ENCODE peak calls at places on chromosomes 5 and 9, in six cellular contexts. One of them, this sample, is unnamed.

GRCh38 chr5:145347026-145347616 is 488.0 kb downstream of the PRELID2 start:
- DNase-seq in fibroblast of lung: peak
- DNase-seq in CD4-positive, alpha-beta memory T cell: no peak
- DNase-seq in stomach: no peak
- DNase-seq in spleen: no peak
- DNase-seq in uterus: no peak
- DNase-seq in this sample: no peak

GRCh38 chr5:53069626-53070025 is 39.9 kb downstream of the MOCS2 start:
- DNase-seq in stomach: no peak
- DNase-seq in fibroblast of lung: peak
- DNase-seq in uterus: no peak
- DNase-seq in spleen: no peak
- DNase-seq in CD4-positive, alpha-beta memory T cell: no peak
- DNase-seq in this sample: no peak

GRCh38 chr9:111298831-111299603 is 31.0 kb downstream of the OR2K2 start:
- DNase-seq in spleen: no peak
- DNase-seq in CD4-positive, alpha-beta memory T cell: peak
- DNase-seq in stomach: no peak
- DNase-seq in fibroblast of lung: peak
- DNase-seq in uterus: no peak
- DNase-seq in this sample: no peak

GRCh38 chr9:121026260-121026691 is 23.8 kb downstream of the C5 start:
- DNase-seq in stomach: no peak
- DNase-seq in fibroblast of lung: no peak
- DNase-seq in CD4-positive, alpha-beta memory T cell: no peak
- DNase-seq in uterus: no peak
- DNase-seq in spleen: no peak
- DNase-seq in this sample: no peak

GRCh38 chr9:111794837-111795556 is at the start of gene SHOC1:
- DNase-seq in spleen: no peak
- DNase-seq in CD4-positive, alpha-beta memory T cell: no peak
- DNase-seq in stomach: no peak
- DNase-seq in fibroblast of lung: no peak
- DNase-seq in uterus: no peak
- DNase-seq in this sample: no peak

GRCh38 chr9:123513554-123513953 is 157.6 kb downstream of the CRB2 start:
- DNase-seq in CD4-positive, alpha-beta memory T cell: no peak
- DNase-seq in uterus: no peak
- DNase-seq in stomach: no peak
- DNase-seq in spleen: no peak
- DNase-seq in fibroblast of lung: no peak
- DNase-seq in this sample: no peak

GRCh38 chr9:94490465-94490864 is 64.4 kb upstream of the PCAT7 start:
- DNase-seq in uterus: no peak
- DNase-seq in CD4-positive, alpha-beta memory T cell: no peak
- DNase-seq in fibroblast of lung: no peak
- DNase-seq in stomach: no peak
- DNase-seq in spleen: no peak
- DNase-seq in this sample: no peak

GRCh38 chr9:76215066-76215465 is 179.2 kb downstream of the RFK start:
- DNase-seq in spleen: no peak
- DNase-seq in stomach: no peak
- DNase-seq in CD4-positive, alpha-beta memory T cell: no peak
- DNase-seq in fibroblast of lung: peak
- DNase-seq in uterus: no peak
- DNase-seq in this sample: no peak

GRCh38 chr9:15696979-15697378 is 144.1 kb downstream of the CCDC171 start:
- DNase-seq in uterus: no peak
- DNase-seq in fibroblast of lung: no peak
- DNase-seq in CD4-positive, alpha-beta memory T cell: no peak
- DNase-seq in stomach: no peak
- DNase-seq in spleen: no peak
- DNase-seq in this sample: no peak

GRCh38 chr9:134494273-134494815 is 147.3 kb upstream of the COL5A1 start:
- DNase-seq in uterus: no peak
- DNase-seq in spleen: peak
- DNase-seq in stomach: no peak
- DNase-seq in fibroblast of lung: no peak
- DNase-seq in CD4-positive, alpha-beta memory T cell: no peak
- DNase-seq in this sample: no peak

GRCh38 chr5:45750574-45750973 is 54.4 kb upstream of the HCN1 start:
- DNase-seq in CD4-positive, alpha-beta memory T cell: no peak
- DNase-seq in stomach: no peak
- DNase-seq in spleen: no peak
- DNase-seq in fibroblast of lung: no peak
- DNase-seq in uterus: no peak
- DNase-seq in this sample: no peak

GRCh38 chr9:27261517-27262211 is 35.3 kb downstream of the EQTN start:
- DNase-seq in CD4-positive, alpha-beta memory T cell: no peak
- DNase-seq in stomach: no peak
- DNase-seq in fibroblast of lung: no peak
- DNase-seq in uterus: no peak
- DNase-seq in spleen: no peak
- DNase-seq in this sample: no peak

GRCh38 chr5:65102501-65102825 is 333.7 kb downstream of the CWC27 start:
- DNase-seq in spleen: no peak
- DNase-seq in uterus: no peak
- DNase-seq in fibroblast of lung: peak
- DNase-seq in CD4-positive, alpha-beta memory T cell: no peak
- DNase-seq in stomach: no peak
- DNase-seq in this sample: no peak
- H3K27ac ChIP-seq in spleen: peak
- H3K27ac ChIP-seq in uterus: peak
- H3K27ac ChIP-seq in fibroblast of lung: peak
- H3K27ac ChIP-seq in CD4-positive, alpha-beta memory T cell: peak
- H3K27ac ChIP-seq in stomach: peak
- H3K27ac ChIP-seq in this sample: no peak

DNA sequence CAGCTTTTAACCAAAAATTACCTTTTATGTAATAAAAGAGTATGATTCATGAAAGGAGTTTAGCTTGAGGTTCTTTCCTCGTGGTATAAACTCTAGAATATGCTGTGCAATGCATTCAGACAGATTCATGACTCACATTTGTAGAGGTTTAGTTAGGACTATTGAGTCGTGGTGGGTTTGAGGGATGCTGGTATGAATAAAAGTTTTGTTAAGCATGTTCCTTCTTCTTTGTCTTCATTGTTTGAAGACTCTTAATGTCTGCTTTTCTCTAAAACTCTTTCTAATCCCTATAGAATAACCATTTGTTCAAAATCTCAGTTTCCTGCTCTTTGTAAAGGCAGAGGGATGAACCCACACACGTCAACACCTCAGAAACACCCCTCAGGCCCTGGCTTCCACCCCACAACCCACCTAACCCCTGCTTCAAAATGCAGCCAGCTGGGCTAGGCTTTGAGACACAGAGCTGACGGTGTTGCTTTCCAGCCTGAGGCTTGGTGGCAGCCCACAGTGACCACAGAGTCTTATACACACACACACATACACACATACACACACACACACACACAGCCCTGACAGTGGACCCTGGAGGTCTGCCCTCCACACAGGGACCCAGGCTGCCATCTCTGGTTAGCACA is 69.0 kb upstream of the IRX1 start:
- DNase-seq in CD4-positive, alpha-beta memory T cell: no peak
- DNase-seq in stomach: no peak
- DNase-seq in spleen: no peak
- DNase-seq in uterus: no peak
- DNase-seq in fibroblast of lung: no peak
- DNase-seq in this sample: no peak
- H3K27ac ChIP-seq in CD4-positive, alpha-beta memory T cell: no peak
- H3K27ac ChIP-seq in stomach: no peak
- H3K27ac ChIP-seq in spleen: no peak
- H3K27ac ChIP-seq in uterus: no peak
- H3K27ac ChIP-seq in fibroblast of lung: no peak
- H3K27ac ChIP-seq in this sample: no peak

GRCh38 chr9:108443278-108443633 is 412.5 kb downstream of the ACTL7B start:
- DNase-seq in CD4-positive, alpha-beta memory T cell: no peak
- DNase-seq in fibroblast of lung: peak
- DNase-seq in spleen: no peak
- DNase-seq in uterus: no peak
- DNase-seq in stomach: no peak
- DNase-seq in this sample: no peak
- H3K27ac ChIP-seq in CD4-positive, alpha-beta memory T cell: no peak
- H3K27ac ChIP-seq in fibroblast of lung: peak
- H3K27ac ChIP-seq in spleen: no peak
- H3K27ac ChIP-seq in uterus: peak
- H3K27ac ChIP-seq in stomach: peak
- H3K27ac ChIP-seq in this sample: no peak

GRCh38 chr5:176532795-176533194 is 4.4 kb downstream of the RNF44 start:
- DNase-seq in uterus: no peak
- DNase-seq in spleen: peak
- DNase-seq in fibroblast of lung: no peak
- DNase-seq in stomach: no peak
- DNase-seq in CD4-positive, alpha-beta memory T cell: no peak
- DNase-seq in this sample: no peak
- H3K27ac ChIP-seq in uterus: peak
- H3K27ac ChIP-seq in spleen: peak
- H3K27ac ChIP-seq in fibroblast of lung: no peak
- H3K27ac ChIP-seq in stomach: peak
- H3K27ac ChIP-seq in CD4-positive, alpha-beta memory T cell: peak
- H3K27ac ChIP-seq in this sample: peak

DNA sequence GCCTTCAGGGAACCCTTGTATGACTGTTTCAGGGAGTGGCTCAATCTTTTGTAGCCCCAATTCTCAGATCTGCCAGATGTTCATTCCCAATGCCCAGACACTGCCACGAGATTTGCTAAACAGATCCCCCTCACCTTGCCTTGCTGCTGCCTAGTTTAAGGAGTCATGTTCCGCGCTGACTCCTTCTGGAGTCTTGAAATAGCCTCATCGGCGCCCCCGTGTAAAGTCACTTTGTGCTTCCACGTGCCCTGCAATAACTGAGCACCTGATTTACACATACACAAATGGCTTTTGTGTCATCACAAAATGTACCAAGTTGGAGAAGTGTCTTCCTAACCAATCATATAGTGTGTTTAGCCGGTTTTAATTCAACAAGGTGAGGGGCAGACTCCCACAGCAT is 62.3 kb downstream of the PRRT1B start:
- DNase-seq in uterus: no peak
- DNase-seq in spleen: no peak
- DNase-seq in CD4-positive, alpha-beta memory T cell: no peak
- DNase-seq in fibroblast of lung: no peak
- DNase-seq in stomach: no peak
- DNase-seq in this sample: no peak
- H3K27ac ChIP-seq in uterus: peak
- H3K27ac ChIP-seq in spleen: no peak
- H3K27ac ChIP-seq in CD4-positive, alpha-beta memory T cell: no peak
- H3K27ac ChIP-seq in fibroblast of lung: no peak
- H3K27ac ChIP-seq in stomach: peak
- H3K27ac ChIP-seq in this sample: no peak

This sample was measured in CD8-positive, alpha-beta T cell.